ENCODE peak calls at places on chromosome 19, in eight cellular contexts. M is stimulated activated CD8-positive, alpha-beta memory T cell treated with anti-CD3 and anti-CD28 coated beads, Interleukin-2, amount 100 ng/mL, for 1 hour; L is activated CD4-positive, alpha-beta T cell treated with anti-CD3 and anti-CD28 coated beads, Interleukin-2, amount 50 U/mL, for 24 hours; D is HFFc6; J is ecto neural progenitor cell; W is AG04449; S is COR-L47; Z is ascending aorta. F is an unnamed sample.

GRCh38 chr19:45528149-45528743 is 21.0 kb downstream of the VASP start:
- DNase-seq in Z (no peak), S (no peak), M (no peak), W (no peak), J (peak; percentile 65), D (no peak), L (no peak), F (peak; percentile 48)

GRCh38 chr19:7415163-7415856 is 66.6 kb downstream of the ARHGEF18 start:
- DNase-seq in D (no peak), L (no peak), S (no peak), Z (no peak), W (no peak), M (no peak), J (no peak), F (no peak)

GRCh38 chr19:7476241-7476640 is 12.6 kb downstream of the PEX11G start:
- DNase-seq in S (no peak), D (no peak), Z (no peak), M (no peak), J (no peak), L (no peak), W (no peak), F (no peak)

GRCh38 chr19:35052599-35053190 is 11.2 kb downstream of the HPN start:
- DNase-seq in D (no peak), W (no peak), J (no peak), M (no peak), Z (no peak), S (no peak), L (no peak), F (no peak)

GRCh38 chr19:48900477-48901452 is 653 bp downstream of the NUCB1 start:
- DNase-seq in L (no peak), D (peak; percentile 26), J (no peak), S (no peak), Z (no peak), W (no peak), M (no peak), F (no peak)

GRCh38 chr19:45498411-45499195 is at the start of gene PPM1N:
- DNase-seq in W (no peak), L (peak; percentile 35), J (peak; percentile 72), Z (no peak), S (peak; percentile 31), M (peak; percentile 47), D (no peak), F (peak; percentile 23)

GRCh38 chr19:16104722-16105121 is 7.0 kb upstream of the RAB8A start:
- DNase-seq in D (no peak), M (no peak), W (no peak), S (no peak), L (no peak), Z (no peak), J (no peak), F (no peak)

GRCh38 chr19:58569943-58570670 is 3.0 kb downstream of the MZF1 start:
- DNase-seq in Z (no peak), S (no peak), W (no peak), D (no peak), M (no peak), L (no peak), J (no peak), F (no peak)

GRCh38 chr19:6866646-6867255 is 20.6 kb upstream of the ADGRE1 start:
- DNase-seq in D (no peak), S (no peak), J (no peak), W (no peak), M (no peak), Z (no peak), L (no peak), F (no peak)

GRCh38 chr19:56137405-56137804 is 3.7 kb upstream of the ZNF444 start:
- DNase-seq in M (no peak), S (no peak), Z (no peak), W (no peak), D (no peak), L (no peak), J (no peak), F (no peak)

GRCh38 chr19:44925114-44925891 is 10.9 kb downstream of the APOC1 start:
- DNase-seq in Z (peak; percentile 83), W (no peak), D (no peak), M (no peak), J (no peak), S (no peak), L (no peak), F (no peak)

GRCh38 chr19:51931921-51932320 is 4.6 kb downstream of the ZNF613 start:
- DNase-seq in M (no peak), D (no peak), L (no peak), S (no peak), W (no peak), J (no peak), Z (no peak), F (no peak)

GRCh38 chr19:38679839-38680238 is 32.4 kb downstream of the ACTN4 start:
- DNase-seq in W (no peak), J (no peak), D (no peak), L (no peak), Z (no peak), M (no peak), S (no peak), F (no peak)

GRCh38 chr19:34468400-34468799 is 13.2 kb upstream of the WTIP start:
- DNase-seq in M (no peak), W (no peak), L (no peak), J (no peak), S (no peak), D (no peak), Z (no peak), F (no peak)

GRCh38 chr19:54373781-54374266 is 9.1 kb upstream of the LAIR1 start:
- DNase-seq in M (no peak), S (no peak), D (no peak), Z (no peak), J (no peak), W (no peak), L (no peak), F (no peak)

GRCh38 chr19:13022859-13023636 is 27.8 kb downstream of the NFIX start:
- DNase-seq in M (no peak), W (peak; percentile 88), L (no peak), J (no peak), D (peak; percentile 94), Z (peak; percentile 93), S (peak; percentile 84), F (peak; percentile 79)

GRCh38 chr19:50300814-50301606 is 28.2 kb downstream of the KCNC3 start:
- DNase-seq in W (peak; percentile 12), M (no peak), L (no peak), S (no peak), Z (no peak), D (peak; percentile 81), J (no peak), F (peak; percentile 32)